ENCODE peak calls at places on chromosomes 13 and 19, in five cellular contexts. Q is mucosa of descending colon, O is omental fat pad, Z is stomach, A is AG04450. R is an unnamed sample.

GRCh38 chr13:112624602-112625430 is 36.9 kb upstream of the TUBGCP3 start:
- DNase-seq in Q (no peak), O (no peak), Z (no peak), A (no peak), R (no peak)

GRCh38 chr13:110028311-110028710 is 241.9 kb upstream of the IRS2 start:
- DNase-seq in Q (no peak), O (no peak), Z (no peak), A (no peak), R (no peak)

GRCh38 chr19:8506402-8506957 is 4.0 kb upstream of the PRAM1 start:
- DNase-seq in Q (no peak), O (no peak), Z (no peak), A (no peak), R (no peak)

GRCh38 chr19:14941189-14941588 is at the start of gene OR7C2:
- DNase-seq in Q (no peak), O (no peak), Z (no peak), A (no peak), R (no peak)

GRCh38 chr13:114015608-114016295 is 41.9 kb upstream of the C13orf46 start:
- DNase-seq in Q (peak), O (no peak), Z (peak), A (no peak), R (no peak)

GRCh38 chr13:41780736-41781708 is 179.9 kb downstream of the VWA8 start:
- DNase-seq in Q (no peak), O (no peak), Z (no peak), A (peak), R (no peak)

GRCh38 chr13:112871742-112872141 is 97.3 kb upstream of the MCF2L start:
- DNase-seq in Q (no peak), O (no peak), Z (no peak), A (no peak), R (no peak)

GRCh38 chr19:46787331-46788100 is 878 bp downstream of the SLC1A5 start:
- DNase-seq in Q (peak), O (no peak), Z (peak), A (no peak), R (peak)

GRCh38 chr13:31790992-31791391 is 51.7 kb downstream of the RXFP2 start:
- DNase-seq in Q (no peak), O (no peak), Z (no peak), A (no peak), R (no peak)

GRCh38 chr19:30086220-30086619 is 144.2 kb downstream of the URI1 start:
- DNase-seq in Q (no peak), O (no peak), Z (no peak), A (no peak), R (no peak)

GRCh38 chr19:19541572-19541971 is 3.5 kb downstream of the CILP2 start:
- DNase-seq in Q (no peak), O (no peak), Z (no peak), A (no peak), R (no peak)

GRCh38 chr19:823565-824121 is 1.9 kb upstream of the PLPPR3 start:
- DNase-seq in Q (no peak), O (no peak), Z (no peak), A (no peak), R (peak)

GRCh38 chr19:1475751-1476437 is 3.1 kb downstream of the C19orf25 start:
- DNase-seq in Q (peak), O (no peak), Z (no peak), A (no peak), R (no peak)

GRCh38 chr13:63420685-63421084 is 2005.0 kb upstream of the PCDH20 start:
- DNase-seq in Q (no peak), O (no peak), Z (no peak), A (no peak), R (no peak)

GRCh38 chr13:78160793-78161192 is 242.2 kb upstream of the EDNRB start:
- DNase-seq in Q (no peak), O (no peak), Z (no peak), A (peak), R (no peak)

GRCh38 chr19:54420383-54421168 is 5.3 kb downstream of the TTYH1 start:
- DNase-seq in Q (no peak), O (no peak), Z (no peak), A (no peak), R (peak)

GRCh38 chr19:41998246-41999020 is 4.4 kb upstream of the ATP1A3 start:
- DNase-seq in Q (peak), O (no peak), Z (peak), A (no peak), R (peak)

GRCh38 chr13:30466841-30467252 is 1.1 kb upstream of the HMGB1 start:
- DNase-seq in Q (no peak), O (no peak), Z (no peak), A (no peak), R (no peak)
- TF ChIP-seq CTCF in Q (no peak), O (no peak), Z (no peak), A (no peak), R (no peak)

DNA sequence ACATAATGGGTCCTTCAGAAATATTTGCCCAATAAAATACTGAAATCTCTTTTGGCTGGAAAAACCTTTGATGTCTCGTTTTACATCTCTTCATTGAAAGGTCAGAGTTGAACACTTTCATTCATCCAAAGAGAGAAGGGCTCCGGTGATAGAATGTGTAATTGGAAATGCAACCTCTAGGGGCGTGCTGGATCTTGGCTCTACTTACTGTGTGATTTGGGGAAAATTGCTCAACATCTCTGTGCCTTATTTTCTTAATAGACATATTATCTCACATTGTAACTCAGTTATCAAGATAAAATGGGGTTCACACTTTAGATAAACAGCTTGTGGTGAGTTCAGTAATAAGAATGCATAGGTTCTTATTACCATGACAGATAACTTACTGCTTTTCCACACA is 1444.1 kb downstream of the SLITRK5 start:
- DNase-seq in Q (no peak), O (no peak), Z (no peak), A (no peak), R (no peak)
- TF ChIP-seq CTCF in Q (no peak), O (no peak), Z (no peak), A (no peak), R (no peak)

GRCh38 chr19:12733369-12733896 is 1.1 kb downstream of the TRIR start:
- DNase-seq in Q (no peak), O (no peak), Z (no peak), A (no peak), R (peak)
- TF ChIP-seq CTCF in Q (no peak), O (no peak), Z (no peak), A (peak), R (peak)

GRCh38 chr19:45753548-45753947 is 15.5 kb downstream of the SIX5 start:
- DNase-seq in Q (no peak), O (no peak), Z (no peak), A (no peak), R (no peak)
- TF ChIP-seq CTCF in Q (no peak), O (no peak), Z (no peak), A (peak), R (no peak)

DNA sequence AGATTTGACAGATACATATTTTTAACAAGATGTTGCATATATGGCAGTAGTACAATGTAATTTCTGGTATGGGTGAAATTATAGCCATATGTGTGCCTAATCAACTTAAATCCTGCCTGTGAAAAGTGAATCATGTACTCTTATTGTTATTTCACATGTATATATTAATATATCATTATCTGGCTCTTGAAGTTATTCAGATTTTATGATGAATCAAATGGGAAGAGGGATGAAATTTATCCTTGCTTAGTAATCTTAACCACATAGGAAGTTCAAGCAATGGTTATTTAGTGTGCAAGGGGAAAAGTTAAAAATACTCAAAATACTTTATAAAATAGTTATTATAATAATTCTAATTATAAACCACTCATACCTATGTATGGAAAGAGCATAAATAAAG is 80.6 kb downstream of the GPC6 start:
- DNase-seq in Q (no peak), O (no peak), Z (no peak), A (no peak), R (no peak)
- TF ChIP-seq CTCF in Q (no peak), O (no peak), Z (no peak), A (no peak), R (no peak)